ENCODE peak calls at places on chromosomes 13 and 19, in seven cellular contexts. One of them, this sample, is unnamed.

GRCh38 chr13:82370306-82370705 is 1512.0 kb downstream of the SLITRK1 start:
- DNase-seq in prostate gland: no peak
- DNase-seq in SJSA1: no peak
- DNase-seq in tibial artery: no peak
- DNase-seq in IMR-90: no peak
- DNase-seq in adipocyte: peak; percentile 42
- DNase-seq in left ventricle myocardium inferior: no peak
- DNase-seq in this sample: no peak

GRCh38 chr19:29665215-29665825 is at the start of gene PLEKHF1:
- DNase-seq in adipocyte: peak; percentile 95
- DNase-seq in tibial artery: peak; percentile 95
- DNase-seq in IMR-90: peak; percentile 59
- DNase-seq in left ventricle myocardium inferior: peak; percentile 94
- DNase-seq in prostate gland: peak; percentile 89
- DNase-seq in SJSA1: peak; percentile 80
- DNase-seq in this sample: no peak

GRCh38 chr13:58620171-58620570 is 988.6 kb downstream of the PCDH17 start:
- DNase-seq in prostate gland: no peak
- DNase-seq in adipocyte: no peak
- DNase-seq in SJSA1: no peak
- DNase-seq in tibial artery: no peak
- DNase-seq in IMR-90: no peak
- DNase-seq in left ventricle myocardium inferior: no peak
- DNase-seq in this sample: no peak

GRCh38 chr13:40063743-40064142 is 408.3 kb downstream of the COG6 start:
- DNase-seq in IMR-90: no peak
- DNase-seq in tibial artery: no peak
- DNase-seq in adipocyte: no peak
- DNase-seq in left ventricle myocardium inferior: no peak
- DNase-seq in SJSA1: no peak
- DNase-seq in prostate gland: no peak
- DNase-seq in this sample: no peak

GRCh38 chr13:34620073-34620858 is 321.8 kb upstream of the NBEA start:
- DNase-seq in tibial artery: no peak
- DNase-seq in IMR-90: no peak
- DNase-seq in SJSA1: no peak
- DNase-seq in prostate gland: no peak
- DNase-seq in left ventricle myocardium inferior: no peak
- DNase-seq in adipocyte: peak; percentile 38
- DNase-seq in this sample: no peak

GRCh38 chr13:104140557-104140956 is 1074.3 kb upstream of the SLC10A2 start:
- DNase-seq in tibial artery: no peak
- DNase-seq in adipocyte: no peak
- DNase-seq in prostate gland: no peak
- DNase-seq in left ventricle myocardium inferior: no peak
- DNase-seq in SJSA1: no peak
- DNase-seq in IMR-90: no peak
- DNase-seq in this sample: no peak

GRCh38 chr13:29125145-29125933 is 305.2 kb downstream of the MTUS2 start:
- DNase-seq in tibial artery: no peak
- DNase-seq in left ventricle myocardium inferior: no peak
- DNase-seq in IMR-90: no peak
- DNase-seq in SJSA1: no peak
- DNase-seq in prostate gland: no peak
- DNase-seq in adipocyte: no peak
- DNase-seq in this sample: no peak

GRCh38 chr13:30569901-30570576 is 47.7 kb upstream of the USPL1 start:
- DNase-seq in tibial artery: peak; percentile 69
- DNase-seq in SJSA1: peak; percentile 73
- DNase-seq in adipocyte: peak; percentile 91
- DNase-seq in left ventricle myocardium inferior: no peak
- DNase-seq in prostate gland: no peak
- DNase-seq in IMR-90: peak; percentile 99
- DNase-seq in this sample: peak; percentile 91

GRCh38 chr19:11264452-11265176 is 2.3 kb upstream of the DOCK6 start:
- DNase-seq in tibial artery: no peak
- DNase-seq in left ventricle myocardium inferior: peak; percentile 46
- DNase-seq in IMR-90: no peak
- DNase-seq in prostate gland: peak; percentile 23
- DNase-seq in adipocyte: no peak
- DNase-seq in SJSA1: no peak
- DNase-seq in this sample: no peak

GRCh38 chr13:107192289-107192688 is 624.4 kb upstream of the ARGLU1 start:
- DNase-seq in left ventricle myocardium inferior: no peak
- DNase-seq in tibial artery: no peak
- DNase-seq in adipocyte: no peak
- DNase-seq in IMR-90: peak; percentile 43
- DNase-seq in SJSA1: peak; percentile 54
- DNase-seq in prostate gland: no peak
- DNase-seq in this sample: no peak

GRCh38 chr19:34731019-34731829 is 2.8 kb upstream of the ZNF181 start:
- DNase-seq in IMR-90: no peak
- DNase-seq in prostate gland: no peak
- DNase-seq in tibial artery: no peak
- DNase-seq in adipocyte: no peak
- DNase-seq in left ventricle myocardium inferior: peak; percentile 22
- DNase-seq in SJSA1: no peak
- DNase-seq in this sample: no peak

GRCh38 chr19:3775374-3775711 is 3.3 kb upstream of the RAX2 start:
- DNase-seq in SJSA1: no peak
- DNase-seq in left ventricle myocardium inferior: no peak
- DNase-seq in IMR-90: no peak
- DNase-seq in tibial artery: no peak
- DNase-seq in adipocyte: no peak
- DNase-seq in prostate gland: no peak
- DNase-seq in this sample: no peak

GRCh38 chr13:113622791-113623490 is 35.1 kb downstream of the ATP4B start:
- DNase-seq in prostate gland: no peak
- DNase-seq in IMR-90: no peak
- DNase-seq in left ventricle myocardium inferior: peak; percentile 5
- DNase-seq in adipocyte: no peak
- DNase-seq in tibial artery: no peak
- DNase-seq in SJSA1: no peak
- DNase-seq in this sample: no peak

GRCh38 chr19:30123611-30124010 is 181.6 kb downstream of the URI1 start:
- DNase-seq in left ventricle myocardium inferior: no peak
- DNase-seq in prostate gland: no peak
- DNase-seq in SJSA1: no peak
- DNase-seq in IMR-90: no peak
- DNase-seq in adipocyte: no peak
- DNase-seq in tibial artery: no peak
- DNase-seq in this sample: no peak

GRCh38 chr19:20367811-20368294 is 197.7 kb downstream of the ZNF737 start:
- DNase-seq in left ventricle myocardium inferior: no peak
- DNase-seq in IMR-90: no peak
- DNase-seq in adipocyte: no peak
- DNase-seq in SJSA1: no peak
- DNase-seq in tibial artery: no peak
- DNase-seq in prostate gland: peak; percentile 21
- DNase-seq in this sample: no peak

GRCh38 chr13:57634829-57635165 is 3.3 kb downstream of the PCDH17 start:
- DNase-seq in tibial artery: peak; percentile 64
- DNase-seq in IMR-90: no peak
- DNase-seq in prostate gland: no peak
- DNase-seq in SJSA1: no peak
- DNase-seq in left ventricle myocardium inferior: no peak
- DNase-seq in adipocyte: no peak
- DNase-seq in this sample: no peak

GRCh38 chr19:3852614-3853254 is 16.1 kb downstream of the ZFR2 start:
- DNase-seq in IMR-90: peak; percentile 60
- DNase-seq in prostate gland: no peak
- DNase-seq in left ventricle myocardium inferior: no peak
- DNase-seq in tibial artery: no peak
- DNase-seq in SJSA1: peak; percentile 88
- DNase-seq in adipocyte: peak; percentile 53
- DNase-seq in this sample: no peak

GRCh38 chr13:113845723-113846638 is 17.9 kb downstream of the GAS6 start:
- DNase-seq in prostate gland: no peak
- DNase-seq in adipocyte: no peak
- DNase-seq in SJSA1: no peak
- DNase-seq in left ventricle myocardium inferior: no peak
- DNase-seq in tibial artery: peak; percentile 60
- DNase-seq in IMR-90: no peak
- DNase-seq in this sample: no peak

GRCh38 chr13:23656637-23657036 is 86.4 kb downstream of the TNFRSF19 start:
- DNase-seq in tibial artery: no peak
- DNase-seq in adipocyte: peak; percentile 63
- DNase-seq in IMR-90: peak; percentile 98
- DNase-seq in prostate gland: no peak
- DNase-seq in left ventricle myocardium inferior: no peak
- DNase-seq in SJSA1: no peak
- DNase-seq in this sample: peak; percentile 84

GRCh38 chr13:82330499-82330898 is 1551.8 kb downstream of the SLITRK1 start:
- DNase-seq in IMR-90: no peak
- DNase-seq in left ventricle myocardium inferior: no peak
- DNase-seq in tibial artery: no peak
- DNase-seq in prostate gland: no peak
- DNase-seq in SJSA1: no peak
- DNase-seq in adipocyte: peak; percentile 20
- DNase-seq in this sample: no peak

GRCh38 chr19:5880604-5881078 is 10.3 kb upstream of the FUT5 start:
- DNase-seq in SJSA1: peak; percentile 94
- DNase-seq in adipocyte: peak; percentile 19
- DNase-seq in prostate gland: peak; percentile 57
- DNase-seq in left ventricle myocardium inferior: peak; percentile 78
- DNase-seq in tibial artery: no peak
- DNase-seq in IMR-90: peak; percentile 74
- DNase-seq in this sample: peak; percentile 62

DNA sequence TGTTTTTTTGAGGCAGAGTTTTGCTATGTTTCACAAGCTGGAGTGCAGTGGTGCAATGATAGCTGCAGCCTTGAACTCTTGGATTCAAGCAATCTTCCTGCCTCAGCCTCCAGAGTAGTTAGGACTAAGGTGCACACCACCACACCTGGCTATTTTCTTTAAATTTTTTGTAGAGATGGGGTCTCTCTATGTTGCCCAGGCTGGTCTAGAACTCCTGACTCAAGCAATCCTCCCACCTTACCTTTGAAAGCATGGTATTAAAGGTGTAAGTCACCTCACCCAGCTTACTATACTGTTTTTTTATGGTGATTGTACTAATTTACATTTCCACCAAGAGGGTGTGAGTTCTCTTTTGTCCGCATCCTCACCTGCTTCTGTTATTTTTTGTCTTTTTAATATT is 110.0 kb downstream of the FREM2 start:
- DNase-seq in SJSA1: no peak
- DNase-seq in prostate gland: no peak
- DNase-seq in tibial artery: no peak
- DNase-seq in IMR-90: no peak
- DNase-seq in left ventricle myocardium inferior: no peak
- DNase-seq in adipocyte: no peak
- DNase-seq in this sample: no peak
- H3K9me3 ChIP-seq in SJSA1: no peaks in the 10 kb centered on the region
- H3K9me3 ChIP-seq in prostate gland: no peaks in the 10 kb centered on the region
- H3K9me3 ChIP-seq in tibial artery: no peaks in the 10 kb centered on the region
- H3K9me3 ChIP-seq in IMR-90: no peaks in the 10 kb centered on the region
- H3K9me3 ChIP-seq in left ventricle myocardium inferior: peaks cover 37% of the 10 kb centered on the region
- H3K9me3 ChIP-seq in adipocyte: peaks cover 18% of the 10 kb centered on the region
- H3K9me3 ChIP-seq in this sample: no peaks in the 10 kb centered on the region

DNA sequence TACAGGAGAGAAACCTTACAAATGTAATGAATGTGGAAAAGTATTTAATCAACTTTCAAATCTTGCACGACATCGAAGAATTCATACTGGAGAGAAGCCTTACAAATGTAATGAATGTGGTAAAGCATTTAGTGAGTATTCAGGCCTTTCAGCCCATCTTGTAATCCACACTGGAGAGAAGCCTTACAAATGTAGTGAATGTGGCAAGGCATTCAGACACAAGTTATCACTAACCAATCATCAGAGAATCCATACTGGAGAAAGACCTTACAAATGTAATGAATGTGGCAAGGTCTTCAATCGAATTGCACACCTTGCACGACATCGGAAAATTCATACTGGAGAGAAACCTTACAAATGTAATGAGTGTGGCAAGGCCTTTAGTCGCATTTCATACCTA is 13.6 kb upstream of the ZNF610 start:
- DNase-seq in SJSA1: no peak
- DNase-seq in prostate gland: no peak
- DNase-seq in adipocyte: no peak
- DNase-seq in IMR-90: no peak
- DNase-seq in left ventricle myocardium inferior: no peak
- DNase-seq in tibial artery: no peak
- DNase-seq in this sample: no peak
- H3K4me3 ChIP-seq in SJSA1: no peak overlapping the region
- H3K4me3 ChIP-seq in prostate gland: no peak overlapping the region
- H3K4me3 ChIP-seq in adipocyte: peak overlapping the region; percentile 76
- H3K4me3 ChIP-seq in IMR-90: no peak overlapping the region
- H3K4me3 ChIP-seq in left ventricle myocardium inferior: no peak overlapping the region
- H3K4me3 ChIP-seq in tibial artery: no peak overlapping the region
- H3K4me3 ChIP-seq in this sample: no peak overlapping the region

DNA sequence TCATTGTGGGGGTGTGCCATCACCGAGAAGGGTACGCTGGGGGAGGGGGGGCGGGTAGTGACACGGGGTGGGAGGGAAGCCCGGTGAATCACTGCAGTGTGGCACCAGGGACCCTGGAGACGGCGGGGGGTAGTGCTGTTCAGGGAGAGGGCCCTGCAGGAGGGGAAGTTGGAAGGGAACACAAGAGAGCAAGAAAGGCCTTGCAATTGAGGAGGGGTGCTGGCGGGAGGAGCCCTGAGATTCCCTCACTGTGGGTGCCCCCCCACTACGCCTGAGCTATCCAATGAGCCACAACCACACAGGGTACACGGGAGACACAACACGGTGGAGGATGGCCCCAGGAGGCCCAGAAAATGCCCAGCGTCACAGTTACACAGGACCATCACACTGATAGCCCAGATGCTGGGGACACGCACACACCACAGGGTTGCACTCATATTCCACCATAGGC is 516 bp upstream of the ATP1A3 start:
- DNase-seq in prostate gland: no peak
- DNase-seq in left ventricle myocardium inferior: no peak
- DNase-seq in IMR-90: no peak
- DNase-seq in SJSA1: no peak
- DNase-seq in adipocyte: no peak
- DNase-seq in tibial artery: no peak
- DNase-seq in this sample: no peak
- H3K27me3 ChIP-seq in prostate gland: peaks cover 22% of the 10 kb centered on the region
- H3K27me3 ChIP-seq in left ventricle myocardium inferior: peaks cover 86% of the 10 kb centered on the region
- H3K27me3 ChIP-seq in IMR-90: peaks cover 71% of the 10 kb centered on the region
- H3K27me3 ChIP-seq in SJSA1: peaks cover 70% of the 10 kb centered on the region
- H3K27me3 ChIP-seq in adipocyte: peaks cover 49% of the 10 kb centered on the region
- H3K27me3 ChIP-seq in tibial artery: peaks cover 94% of the 10 kb centered on the region
- H3K27me3 ChIP-seq in this sample: peaks cover 30% of the 10 kb centered on the region

GRCh38 chr19:57515218-57515617 is 11.9 kb upstream of the ZNF549 start:
- DNase-seq in prostate gland: no peak
- DNase-seq in SJSA1: no peak
- DNase-seq in IMR-90: no peak
- DNase-seq in adipocyte: no peak
- DNase-seq in left ventricle myocardium inferior: no peak
- DNase-seq in tibial artery: no peak
- DNase-seq in this sample: no peak

GRCh38 chr19:57506163-57506562 is 6.4 kb downstream of the ZNF773 start:
- DNase-seq in SJSA1: no peak
- DNase-seq in IMR-90: no peak
- DNase-seq in prostate gland: no peak
- DNase-seq in tibial artery: no peak
- DNase-seq in adipocyte: no peak
- DNase-seq in left ventricle myocardium inferior: no peak
- DNase-seq in this sample: no peak

GRCh38 chr19:57512845-57513244 is 13.1 kb downstream of the ZNF773 start:
- DNase-seq in prostate gland: no peak
- DNase-seq in IMR-90: peak; percentile 34
- DNase-seq in left ventricle myocardium inferior: no peak
- DNase-seq in SJSA1: no peak
- DNase-seq in adipocyte: peak; percentile 10
- DNase-seq in tibial artery: no peak
- DNase-seq in this sample: no peak

GRCh38 chr19:57511484-57511883 is 11.7 kb downstream of the ZNF773 start:
- DNase-seq in tibial artery: no peak
- DNase-seq in prostate gland: no peak
- DNase-seq in IMR-90: no peak
- DNase-seq in left ventricle myocardium inferior: no peak
- DNase-seq in SJSA1: no peak
- DNase-seq in adipocyte: no peak
- DNase-seq in this sample: no peak
- H3K9me3 ChIP-seq in tibial artery: peaks cover 72% of the 10 kb centered on the region
- H3K9me3 ChIP-seq in prostate gland: peaks cover 9% of the 10 kb centered on the region
- H3K9me3 ChIP-seq in IMR-90: peaks cover 36% of the 10 kb centered on the region
- H3K9me3 ChIP-seq in left ventricle myocardium inferior: peaks cover 89% of the 10 kb centered on the region
- H3K9me3 ChIP-seq in SJSA1: peaks cover 23% of the 10 kb centered on the region
- H3K9me3 ChIP-seq in adipocyte: peaks cover 42% of the 10 kb centered on the region
- H3K9me3 ChIP-seq in this sample: peaks cover 36% of the 10 kb centered on the region